ENCODE peak calls at places on chromosomes 16 and 17, in nine cellular contexts. One of them, this sample, is unnamed.

GRCh38 chr16:88202207-88202745 is 180.5 kb upstream of the ZNF469 start:
- DNase-seq in NCI-H2081: no peak
- DNase-seq in HT-29: no peak
- DNase-seq in NCI-H1930: no peak
- DNase-seq in tibial artery: peak
- DNase-seq in stromal cell of bone marrow: no peak
- DNase-seq in activated CD8-positive, alpha-beta memory T cell treated with anti-CD3 and anti-CD28 coated beads for 24 hours: no peak
- DNase-seq in NAMALWA: no peak
- DNase-seq in stimulated activated CD4-positive, alpha-beta T cell treated with anti-CD3 and anti-CD28 coated beads, Interleukin-4, amount 100 ng/mL, for 48 hours: no peak
- DNase-seq in this sample: no peak

GRCh38 chr17:45852535-45853297 is 8.0 kb downstream of the SPPL2C start:
- DNase-seq in NCI-H2081: peak
- DNase-seq in HT-29: peak
- DNase-seq in NCI-H1930: peak
- DNase-seq in tibial artery: no peak
- DNase-seq in stromal cell of bone marrow: peak
- DNase-seq in activated CD8-positive, alpha-beta memory T cell treated with anti-CD3 and anti-CD28 coated beads for 24 hours: peak
- DNase-seq in NAMALWA: peak
- DNase-seq in stimulated activated CD4-positive, alpha-beta T cell treated with anti-CD3 and anti-CD28 coated beads, Interleukin-4, amount 100 ng/mL, for 48 hours: peak
- DNase-seq in this sample: peak

GRCh38 chr16:87978127-87978526 is 26.9 kb downstream of the BANP start:
- DNase-seq in NCI-H2081: no peak
- DNase-seq in HT-29: no peak
- DNase-seq in NCI-H1930: no peak
- DNase-seq in tibial artery: peak
- DNase-seq in stromal cell of bone marrow: no peak
- DNase-seq in activated CD8-positive, alpha-beta memory T cell treated with anti-CD3 and anti-CD28 coated beads for 24 hours: no peak
- DNase-seq in NAMALWA: no peak
- DNase-seq in stimulated activated CD4-positive, alpha-beta T cell treated with anti-CD3 and anti-CD28 coated beads, Interleukin-4, amount 100 ng/mL, for 48 hours: no peak
- DNase-seq in this sample: no peak

GRCh38 chr17:74746922-74747321 is 1.5 kb upstream of the NHERF1 start:
- DNase-seq in NCI-H2081: no peak
- DNase-seq in HT-29: no peak
- DNase-seq in NCI-H1930: no peak
- DNase-seq in tibial artery: no peak
- DNase-seq in stromal cell of bone marrow: no peak
- DNase-seq in activated CD8-positive, alpha-beta memory T cell treated with anti-CD3 and anti-CD28 coated beads for 24 hours: no peak
- DNase-seq in NAMALWA: no peak
- DNase-seq in stimulated activated CD4-positive, alpha-beta T cell treated with anti-CD3 and anti-CD28 coated beads, Interleukin-4, amount 100 ng/mL, for 48 hours: no peak
- DNase-seq in this sample: no peak

GRCh38 chr17:36703860-36704266 is 102.5 kb downstream of the MRM1 start:
- DNase-seq in NCI-H2081: no peak
- DNase-seq in HT-29: peak
- DNase-seq in NCI-H1930: no peak
- DNase-seq in tibial artery: no peak
- DNase-seq in stromal cell of bone marrow: no peak
- DNase-seq in activated CD8-positive, alpha-beta memory T cell treated with anti-CD3 and anti-CD28 coated beads for 24 hours: peak
- DNase-seq in NAMALWA: peak
- DNase-seq in stimulated activated CD4-positive, alpha-beta T cell treated with anti-CD3 and anti-CD28 coated beads, Interleukin-4, amount 100 ng/mL, for 48 hours: peak
- DNase-seq in this sample: no peak

GRCh38 chr17:6269474-6269873 is 165.4 kb downstream of the AIPL1 start:
- DNase-seq in NCI-H2081: no peak
- DNase-seq in HT-29: peak
- DNase-seq in NCI-H1930: no peak
- DNase-seq in tibial artery: no peak
- DNase-seq in stromal cell of bone marrow: peak
- DNase-seq in activated CD8-positive, alpha-beta memory T cell treated with anti-CD3 and anti-CD28 coated beads for 24 hours: no peak
- DNase-seq in NAMALWA: peak
- DNase-seq in stimulated activated CD4-positive, alpha-beta T cell treated with anti-CD3 and anti-CD28 coated beads, Interleukin-4, amount 100 ng/mL, for 48 hours: peak
- DNase-seq in this sample: peak

GRCh38 chr16:73152731-73153130 is 104.8 kb upstream of the ZFHX3 start:
- DNase-seq in NCI-H2081: no peak
- DNase-seq in HT-29: no peak
- DNase-seq in NCI-H1930: no peak
- DNase-seq in tibial artery: no peak
- DNase-seq in stromal cell of bone marrow: no peak
- DNase-seq in activated CD8-positive, alpha-beta memory T cell treated with anti-CD3 and anti-CD28 coated beads for 24 hours: no peak
- DNase-seq in NAMALWA: no peak
- DNase-seq in stimulated activated CD4-positive, alpha-beta T cell treated with anti-CD3 and anti-CD28 coated beads, Interleukin-4, amount 100 ng/mL, for 48 hours: no peak
- DNase-seq in this sample: no peak

GRCh38 chr16:8376430-8376829 is 213.9 kb downstream of the TMEM114 start:
- DNase-seq in NCI-H2081: no peak
- DNase-seq in HT-29: no peak
- DNase-seq in NCI-H1930: no peak
- DNase-seq in tibial artery: no peak
- DNase-seq in stromal cell of bone marrow: no peak
- DNase-seq in activated CD8-positive, alpha-beta memory T cell treated with anti-CD3 and anti-CD28 coated beads for 24 hours: no peak
- DNase-seq in NAMALWA: no peak
- DNase-seq in stimulated activated CD4-positive, alpha-beta T cell treated with anti-CD3 and anti-CD28 coated beads, Interleukin-4, amount 100 ng/mL, for 48 hours: no peak
- DNase-seq in this sample: no peak

GRCh38 chr16:54847207-54847606 is 83.5 kb upstream of the IRX5 start:
- DNase-seq in NCI-H2081: no peak
- DNase-seq in HT-29: peak
- DNase-seq in NCI-H1930: no peak
- DNase-seq in tibial artery: no peak
- DNase-seq in stromal cell of bone marrow: no peak
- DNase-seq in activated CD8-positive, alpha-beta memory T cell treated with anti-CD3 and anti-CD28 coated beads for 24 hours: no peak
- DNase-seq in NAMALWA: no peak
- DNase-seq in stimulated activated CD4-positive, alpha-beta T cell treated with anti-CD3 and anti-CD28 coated beads, Interleukin-4, amount 100 ng/mL, for 48 hours: no peak
- DNase-seq in this sample: peak

GRCh38 chr16:14501331-14502255 is 128.5 kb downstream of the PARN start:
- DNase-seq in NCI-H2081: peak
- DNase-seq in HT-29: peak
- DNase-seq in NCI-H1930: no peak
- DNase-seq in tibial artery: peak
- DNase-seq in stromal cell of bone marrow: peak
- DNase-seq in activated CD8-positive, alpha-beta memory T cell treated with anti-CD3 and anti-CD28 coated beads for 24 hours: no peak
- DNase-seq in NAMALWA: no peak
- DNase-seq in stimulated activated CD4-positive, alpha-beta T cell treated with anti-CD3 and anti-CD28 coated beads, Interleukin-4, amount 100 ng/mL, for 48 hours: no peak
- DNase-seq in this sample: peak

GRCh38 chr16:85335584-85336492 is 223.6 kb upstream of the CIBAR2 start:
- DNase-seq in NCI-H2081: no peak
- DNase-seq in HT-29: peak
- DNase-seq in NCI-H1930: no peak
- DNase-seq in tibial artery: no peak
- DNase-seq in stromal cell of bone marrow: no peak
- DNase-seq in activated CD8-positive, alpha-beta memory T cell treated with anti-CD3 and anti-CD28 coated beads for 24 hours: no peak
- DNase-seq in NAMALWA: peak
- DNase-seq in stimulated activated CD4-positive, alpha-beta T cell treated with anti-CD3 and anti-CD28 coated beads, Interleukin-4, amount 100 ng/mL, for 48 hours: no peak
- DNase-seq in this sample: no peak

GRCh38 chr17:55264640-55265298 is at the start of gene HLF:
- DNase-seq in NCI-H2081: peak
- DNase-seq in HT-29: peak
- DNase-seq in NCI-H1930: peak
- DNase-seq in tibial artery: peak
- DNase-seq in stromal cell of bone marrow: peak
- DNase-seq in activated CD8-positive, alpha-beta memory T cell treated with anti-CD3 and anti-CD28 coated beads for 24 hours: peak
- DNase-seq in NAMALWA: peak
- DNase-seq in stimulated activated CD4-positive, alpha-beta T cell treated with anti-CD3 and anti-CD28 coated beads, Interleukin-4, amount 100 ng/mL, for 48 hours: peak
- DNase-seq in this sample: peak